ENCODE peak calls at places on chromosomes 7 and 10, in five cellular contexts. W, Z, Q, Y and B are unnamed samples.
A peak's percentile ranks its signal among the peaks of the same experiment; 100 is the strongest.

GRCh38 chr7:151274376-151274760 is 25.9 kb upstream of the SMARCD3 start:
- DNase-seq in W (peak; percentile 38), Z (no peak), Y (no peak), Q (no peak), B (no peak)

GRCh38 chr7:55251911-55252310 is 113.2 kb upstream of the LANCL2 start:
- DNase-seq in Z (no peak), Y (no peak), W (no peak), Q (no peak), B (no peak)

GRCh38 chr7:151408839-151409554 is 841 bp downstream of the WDR86 start:
- DNase-seq in Z (no peak), Q (peak; percentile 77), W (no peak), Y (no peak), B (peak; percentile 82)

GRCh38 chr7:45922810-45923209 is 1.7 kb upstream of the IGFBP3 start:
- DNase-seq in Z (no peak), Y (no peak), W (no peak), Q (no peak), B (no peak)

GRCh38 chr7:133679977-133680376 is 427.1 kb downstream of the EXOC4 start:
- DNase-seq in Q (no peak), W (no peak), Z (no peak), Y (no peak), B (no peak)

GRCh38 chr7:157964016-157964415 is 623.6 kb downstream of the PTPRN2 start:
- DNase-seq in Y (no peak), Q (peak; percentile 47), W (no peak), Z (no peak), B (no peak)

GRCh38 chr7:151104411-151105235 is 18.3 kb downstream of the AGAP3 start:
- DNase-seq in Y (no peak), W (no peak), Q (no peak), Z (no peak), B (no peak)

GRCh38 chr7:132029369-132030160 is 473.1 kb upstream of the PODXL start:
- DNase-seq in Y (no peak), Z (no peak), W (no peak), Q (no peak), B (no peak)

GRCh38 chr7:55288070-55288824 is 76.9 kb upstream of the LANCL2 start:
- DNase-seq in Z (no peak), W (no peak), Q (no peak), Y (no peak), B (no peak)

GRCh38 chr10:125064681-125065492 is 95.5 kb downstream of the CTBP2 start:
- DNase-seq in W (peak; percentile 79), Z (peak; percentile 79), Y (no peak), Q (no peak), B (no peak)

GRCh38 chr10:80474920-80475319 is 20.8 kb downstream of the TSPAN14 start:
- DNase-seq in W (no peak), Z (no peak), Q (no peak), Y (no peak), B (no peak)

GRCh38 chr7:134246347-134246746 is 70.4 kb downstream of the SLC35B4 start:
- DNase-seq in Y (no peak), Z (no peak), W (no peak), Q (no peak), B (no peak)

GRCh38 chr10:4474829-4475228 is 351.2 kb upstream of the AKR1E2 start:
- DNase-seq in W (no peak), Z (no peak), Y (no peak), Q (no peak), B (no peak)

GRCh38 chr10:59606551-59606961 is 103.1 kb downstream of the SLC16A9 start:
- DNase-seq in Y (no peak), Q (no peak), Z (no peak), W (no peak), B (no peak)

GRCh38 chr7:4261038-4261960 is 420.8 kb upstream of the FOXK1 start:
- DNase-seq in Q (peak; percentile 63), Z (no peak), Y (no peak), W (no peak), B (no peak)

GRCh38 chr10:122124342-122124741 is 135.4 kb downstream of the TACC2 start:
- DNase-seq in Z (no peak), Q (no peak), W (no peak), Y (no peak), B (no peak)

DNA sequence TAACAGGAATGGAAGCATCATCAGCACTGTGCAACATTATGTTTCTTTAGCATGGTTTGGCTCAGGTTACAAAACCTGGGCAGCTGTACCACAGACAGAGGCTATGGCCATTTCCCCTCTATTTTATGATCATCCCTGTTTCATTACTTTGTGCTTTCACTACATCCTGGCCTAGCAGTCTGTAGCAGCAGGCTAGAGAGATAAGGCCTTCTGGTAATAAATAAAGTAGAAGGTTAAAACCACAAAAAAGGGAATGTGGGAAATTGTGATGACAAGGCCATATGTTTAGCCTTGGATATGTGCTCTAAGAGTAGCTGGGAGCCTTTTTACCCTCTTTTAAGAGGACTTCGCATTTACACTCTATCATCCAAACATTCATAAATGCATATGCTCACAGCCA is 266.2 kb upstream of the PHF14 start:
- DNase-seq in Z (no peak), W (no peak), Y (no peak), Q (no peak), B (no peak)
- TF ChIP-seq POLR2AphosphoS5 in Z (no peak), W (no peak), Y (no peak), Q (no peak), B (no peak)

GRCh38 chr10:8066797-8067196 is 12.3 kb downstream of the GATA3 start:
- DNase-seq in Y (no peak), Z (no peak), W (no peak), Q (no peak), B (no peak)
- H3K4me1 ChIP-seq in Y (no peaks in the 10 kb centered on the region), Z (no peaks in the 10 kb centered on the region), W (peaks cover 4% of the 10 kb centered on the region), Q (peaks cover 29% of the 10 kb centered on the region), B (no peaks in the 10 kb centered on the region)

DNA sequence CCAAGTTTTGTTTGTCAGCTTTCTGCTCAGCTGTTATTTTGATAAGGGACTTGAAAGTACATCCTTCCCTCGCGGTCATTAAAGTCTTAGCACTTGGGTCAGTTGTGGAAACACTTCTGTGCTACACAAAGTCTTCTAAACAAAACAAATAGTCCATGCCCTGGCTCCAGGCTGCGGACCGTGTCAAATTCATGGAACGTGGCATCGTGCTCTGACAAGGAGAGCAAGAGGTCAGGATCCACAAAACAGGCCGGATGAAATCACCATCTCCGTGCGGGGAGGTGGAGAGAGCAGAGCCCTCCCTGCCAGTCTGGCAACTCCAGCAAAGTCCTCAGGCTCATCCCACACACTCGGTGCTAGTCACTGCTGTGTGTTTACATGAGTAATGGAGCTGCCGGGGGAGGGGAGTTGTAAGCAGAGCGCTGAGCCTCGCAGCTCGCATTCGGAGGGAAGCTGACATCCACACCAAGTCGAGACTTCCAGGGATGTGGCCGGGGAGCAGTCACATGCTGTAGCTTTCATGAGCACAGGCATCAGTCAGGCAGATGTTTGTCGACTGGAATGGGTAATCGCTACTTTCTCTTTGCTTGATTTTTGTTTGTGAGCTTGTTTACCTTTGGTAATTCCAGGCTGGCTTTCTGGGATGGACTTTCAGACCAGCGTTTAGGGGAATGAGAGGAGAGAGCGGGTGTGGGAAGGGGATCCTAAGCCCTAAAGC is 147.6 kb downstream of the ARID5B start:
- DNase-seq in Q (peak; percentile 83), Y (peak; percentile 74), Z (no peak), W (peak; percentile 85), B (peak; percentile 86)
- TF ChIP-seq POLR2AphosphoS5 in Q (peak; percentile 91), Y (peak; percentile 95), Z (no peak), W (peak; percentile 87), B (peak; percentile 99)

GRCh38 chr10:132224343-132225072 is 37.8 kb downstream of the DPYSL4 start:
- DNase-seq in W (no peak), Y (no peak), Q (no peak), Z (no peak), B (no peak)
- H3K4me1 ChIP-seq in W (no peaks in the 10 kb centered on the region), Y (peaks cover 8% of the 10 kb centered on the region), Q (peaks cover 20% of the 10 kb centered on the region), Z (no peaks in the 10 kb centered on the region), B (no peaks in the 10 kb centered on the region)

DNA sequence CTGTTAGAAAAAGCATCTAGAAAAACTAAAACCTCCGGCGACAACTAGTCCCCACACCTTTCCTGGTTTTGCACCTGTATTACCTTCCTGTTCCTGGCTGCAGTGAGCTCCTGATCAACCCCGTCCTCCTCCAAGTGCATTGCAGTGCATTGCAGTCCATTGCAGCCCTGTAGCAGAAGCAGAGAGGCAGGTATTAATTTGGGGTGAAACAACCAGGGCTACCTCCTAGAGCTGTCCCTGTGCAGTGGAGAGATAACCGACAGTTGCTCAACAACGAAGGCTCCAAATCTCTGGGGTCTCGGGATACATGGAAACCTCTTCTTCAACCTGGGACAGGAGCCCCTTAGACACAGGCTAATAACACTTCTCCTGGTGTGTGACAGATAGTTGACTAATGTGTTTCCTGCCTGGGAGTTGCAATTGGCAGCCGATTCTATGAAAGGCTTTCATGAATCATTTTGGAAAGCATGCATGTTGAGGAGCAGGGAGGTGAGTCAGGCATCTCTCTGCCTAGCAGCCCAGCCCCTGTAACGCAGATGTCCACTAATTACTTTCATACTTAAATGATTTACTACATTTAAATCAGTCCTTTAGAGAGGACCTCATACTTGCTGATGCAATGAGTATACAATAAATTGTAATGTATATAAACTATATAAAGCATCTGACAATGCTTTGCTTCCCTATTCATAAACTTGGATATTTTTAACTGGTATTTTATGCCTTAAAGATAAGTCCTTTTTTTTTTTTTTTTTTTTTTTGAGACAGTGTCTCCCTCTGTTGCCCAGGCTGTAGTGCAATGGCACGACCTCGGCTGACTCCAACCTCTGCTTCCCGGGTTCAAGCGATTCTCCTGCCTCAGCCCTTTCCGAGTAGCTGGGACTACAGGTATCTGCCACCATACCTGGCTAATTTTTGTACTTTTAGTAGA is 59.0 kb downstream of the PRR15 start:
- DNase-seq in Y (no peak), Q (no peak), Z (peak; percentile 83), W (no peak), B (no peak)
- TF ChIP-seq POLR2AphosphoS5 in Y (no peak), Q (no peak), Z (peak; percentile 24), W (no peak), B (no peak)

GRCh38 chr10:85810674-85811073 is 555.9 kb downstream of the GRID1 start:
- DNase-seq in W (no peak), Q (no peak), Z (no peak), Y (no peak), B (no peak)
- H3K4me1 ChIP-seq in W (no peaks in the 10 kb centered on the region), Q (no peaks in the 10 kb centered on the region), Z (no peaks in the 10 kb centered on the region), Y (no peaks in the 10 kb centered on the region), B (no peaks in the 10 kb centered on the region)